ENCODE peak calls at places on chromosomes 5 and 9, in nine cellular contexts. Z, F, J, T, P, H, W, M and K are unnamed samples.

GRCh38 chr5:102867999-102868662 is 113.0 kb downstream of the PAM start:
- DNase-seq in M (no peak), T (peak), J (no peak), W (no peak), F (no peak), P (no peak), H (no peak), Z (no peak), K (no peak)

GRCh38 chr9:20315672-20316071 is 306.6 kb downstream of the MLLT3 start:
- DNase-seq in F (no peak), M (no peak), J (no peak), H (no peak), T (peak), W (no peak), Z (peak), P (peak), K (no peak)

GRCh38 chr9:123507992-123508391 is 152.0 kb downstream of the CRB2 start:
- DNase-seq in J (no peak), M (no peak), W (no peak), Z (no peak), F (no peak), P (no peak), T (no peak), H (no peak), K (no peak)

GRCh38 chr9:38144421-38144820 is 75.4 kb upstream of the SHB start:
- DNase-seq in J (no peak), M (no peak), T (peak), H (no peak), W (no peak), Z (no peak), F (no peak), P (peak), K (no peak)

GRCh38 chr9:121670447-121670846 is 19.0 kb downstream of the DAB2IP start:
- DNase-seq in H (no peak), P (no peak), F (peak), Z (peak), T (peak), M (no peak), W (no peak), J (no peak), K (no peak)

GRCh38 chr9:2158729-2159128 is 143.6 kb downstream of the SMARCA2 start:
- DNase-seq in P (no peak), H (no peak), M (no peak), T (no peak), F (no peak), Z (no peak), J (no peak), W (no peak), K (no peak)

GRCh38 chr5:601771-602465 is 10.2 kb upstream of the CEP72 start:
- DNase-seq in T (no peak), Z (no peak), F (no peak), H (no peak), W (no peak), M (no peak), J (no peak), P (no peak), K (no peak)

GRCh38 chr9:75483636-75484035 is 395.3 kb downstream of the OSTF1 start:
- DNase-seq in T (peak), M (no peak), J (no peak), W (no peak), P (peak), F (no peak), H (no peak), Z (no peak), K (no peak)

GRCh38 chr5:112532654-112533314 is 113.7 kb upstream of the EPB41L4A start:
- DNase-seq in H (no peak), T (no peak), J (no peak), Z (no peak), F (no peak), P (no peak), M (no peak), W (no peak), K (no peak)

GRCh38 chr5:96934291-96934694 is 1.6 kb upstream of the LNPEP start:
- DNase-seq in J (no peak), Z (peak), T (no peak), F (peak), P (no peak), H (no peak), M (no peak), W (no peak), K (no peak)